ENCODE peak calls at places on chromosome 4, in seven cellular contexts. O is NCI-H460, Y is NCI-H748 treated with DMSO at 0.1 percent for 48 hours, P is tibial nerve, T is HS-5, W is sigmoid colon, E is T-helper 2 cell. V is an unnamed sample.

GRCh38 chr4:40550900-40551546 is 78.6 kb downstream of the RBM47 start:
- DNase-seq in O (peak), Y (peak), P (no peak), T (no peak), W (no peak), E (no peak), V (peak)

GRCh38 chr4:119627267-119628190 is 1.1 kb downstream of the PDE5A start:
- DNase-seq in O (peak), Y (peak), P (peak), T (no peak), W (peak), E (peak), V (peak)

GRCh38 chr4:174474457-174475075 is 47.7 kb downstream of the HPGD start:
- DNase-seq in O (no peak), Y (no peak), P (no peak), T (no peak), W (no peak), E (no peak), V (no peak)

GRCh38 chr4:128386761-128387599 is 99.4 kb upstream of the PGRMC2 start:
- DNase-seq in O (peak), Y (no peak), P (peak), T (peak), W (peak), E (no peak), V (peak)

GRCh38 chr4:67911638-67912037 is 27.8 kb upstream of the TMPRSS11D start:
- DNase-seq in O (no peak), Y (no peak), P (no peak), T (no peak), W (no peak), E (no peak), V (no peak)

GRCh38 chr4:180057891-180058643 is 2185.1 kb upstream of the TENM3 start:
- DNase-seq in O (no peak), Y (peak), P (no peak), T (no peak), W (no peak), E (no peak), V (peak)

GRCh38 chr4:121564840-121565375 is 131.9 kb downstream of the ANXA5 start:
- DNase-seq in O (no peak), Y (no peak), P (no peak), T (no peak), W (no peak), E (no peak), V (no peak)

GRCh38 chr4:152659806-152660205 is 20.0 kb downstream of the TMEM154 start:
- DNase-seq in O (no peak), Y (no peak), P (no peak), T (no peak), W (no peak), E (no peak), V (no peak)

GRCh38 chr4:40369437-40370278 is 34.5 kb downstream of the CHRNA9 start:
- DNase-seq in O (no peak), Y (no peak), P (no peak), T (no peak), W (no peak), E (no peak), V (no peak)

GRCh38 chr4:6953751-6954380 is 44.2 kb downstream of the TBC1D14 start:
- DNase-seq in O (no peak), Y (no peak), P (peak), T (no peak), W (peak), E (no peak), V (peak)

GRCh38 chr4:42302348-42302747 is 94.9 kb upstream of the SHISA3 start:
- DNase-seq in O (peak), Y (no peak), P (no peak), T (no peak), W (no peak), E (no peak), V (peak)

GRCh38 chr4:159075531-159075932 is 27.3 kb upstream of the RAPGEF2 start:
- DNase-seq in O (no peak), Y (no peak), P (no peak), T (peak), W (no peak), E (no peak), V (peak)

GRCh38 chr4:120709986-120710385 is 212.5 kb downstream of the PRDM5 start:
- DNase-seq in O (no peak), Y (no peak), P (no peak), T (no peak), W (no peak), E (no peak), V (no peak)

GRCh38 chr4:41991916-41992767 is 1.8 kb downstream of the SLC30A9 start:
- DNase-seq in O (peak), Y (no peak), P (no peak), T (no peak), W (no peak), E (no peak), V (peak)

GRCh38 chr4:147355849-147356248 is 125.0 kb upstream of the EDNRA start:
- DNase-seq in O (peak), Y (no peak), P (no peak), T (peak), W (no peak), E (no peak), V (peak)

GRCh38 chr4:146346276-146346675 is 131.9 kb downstream of the REELD1 start:
- DNase-seq in O (no peak), Y (no peak), P (no peak), T (no peak), W (no peak), E (no peak), V (no peak)

GRCh38 chr4:31291238-31291637 is 571.1 kb downstream of the PCDH7 start:
- DNase-seq in O (no peak), Y (peak), P (no peak), T (no peak), W (no peak), E (no peak), V (no peak)

GRCh38 chr4:182434720-182435119 is 191.5 kb downstream of the TENM3 start:
- DNase-seq in O (no peak), Y (no peak), P (no peak), T (no peak), W (no peak), E (no peak), V (no peak)

GRCh38 chr4:32374201-32374600 is 1654.0 kb downstream of the PCDH7 start:
- DNase-seq in O (no peak), Y (no peak), P (no peak), T (no peak), W (no peak), E (no peak), V (peak)

GRCh38 chr4:113437124-113437523 is 324.4 kb downstream of the CAMK2D start:
- DNase-seq in O (no peak), Y (no peak), P (no peak), T (no peak), W (no peak), E (no peak), V (no peak)

GRCh38 chr4:99825272-99825671 is 8.6 kb downstream of the DAPP1 start:
- DNase-seq in O (no peak), Y (no peak), P (no peak), T (no peak), W (no peak), E (no peak), V (no peak)

V was measured in kidney tubule cell.